ENCODE peak calls at places on chromosomes 12 and 14, in six cellular contexts. Q, L, U, Y, J and H are unnamed samples.

GRCh38 chr14:37697489-37698121 is 102.2 kb downstream of the TTC6 start:
- DNase-seq in Q (peak; percentile 45), L (no peak), U (no peak), Y (no peak), J (peak; percentile 68), H (peak; percentile 42)

GRCh38 chr12:64099430-64099829 is 122.7 kb downstream of the KICS2 start:
- DNase-seq in Q (peak; percentile 35), L (no peak), U (no peak), Y (no peak), J (peak; percentile 92), H (peak; percentile 97)

GRCh38 chr14:71142375-71143038 is 235.2 kb downstream of the PCNX1 start:
- DNase-seq in Q (no peak), L (no peak), U (no peak), Y (no peak), J (peak; percentile 99), H (peak; percentile 99)

GRCh38 chr12:11545438-11546330 is 103.8 kb upstream of the ETV6 start:
- DNase-seq in Q (no peak), L (no peak), U (no peak), Y (no peak), J (peak; percentile 23), H (no peak)

GRCh38 chr12:92581579-92581978 is 121.2 kb upstream of the PLEKHG7 start:
- DNase-seq in Q (no peak), L (no peak), U (no peak), Y (no peak), J (no peak), H (no peak)

GRCh38 chr12:64670856-64671639 is 60.8 kb downstream of the RASSF3 start:
- DNase-seq in Q (peak; percentile 74), L (no peak), U (no peak), Y (no peak), J (peak; percentile 70), H (peak; percentile 60)

GRCh38 chr12:29113101-29113500 is 36.0 kb upstream of the FAR2 start:
- DNase-seq in Q (no peak), L (no peak), U (no peak), Y (no peak), J (no peak), H (no peak)

GRCh38 chr14:102939820-102940561 is 17.5 kb downstream of the AMN start:
- DNase-seq in Q (no peak), L (peak; percentile 92), U (peak; percentile 94), Y (no peak), J (no peak), H (no peak)

GRCh38 chr14:90439874-90440442 is 43.1 kb downstream of the CALM1 start:
- DNase-seq in Q (no peak), L (no peak), U (no peak), Y (no peak), J (no peak), H (no peak)

GRCh38 chr12:92121826-92122225 is 23.8 kb downstream of the BTG1 start:
- DNase-seq in Q (no peak), L (no peak), U (no peak), Y (no peak), J (no peak), H (no peak)

GRCh38 chr12:123187637-123188036 is 36.7 kb upstream of the PITPNM2 start:
- DNase-seq in Q (no peak), L (no peak), U (no peak), Y (no peak), J (no peak), H (no peak)

GRCh38 chr12:130651188-130651587 is 64.9 kb downstream of the RIMBP2 start:
- DNase-seq in Q (no peak), L (no peak), U (no peak), Y (no peak), J (no peak), H (no peak)

GRCh38 chr12:109053382-109054123 is 1.2 kb downstream of the USP30 start:
- DNase-seq in Q (no peak), L (no peak), U (no peak), Y (no peak), J (peak; percentile 2), H (no peak)

GRCh38 chr14:73244541-73244940 is 7.2 kb downstream of the PAPLN start:
- DNase-seq in Q (no peak), L (no peak), U (peak; percentile 53), Y (no peak), J (no peak), H (no peak)

GRCh38 chr12:15522574-15523187 is 200.4 kb downstream of the PTPRO start:
- DNase-seq in Q (peak; percentile 54), L (no peak), U (no peak), Y (no peak), J (peak; percentile 77), H (peak; percentile 50)

GRCh38 chr12:18658179-18658578 is 79.6 kb downstream of the PLCZ1 start:
- DNase-seq in Q (no peak), L (no peak), U (no peak), Y (no peak), J (no peak), H (no peak)

GRCh38 chr12:6753772-6754356 is 923 bp upstream of the MLF2 start:
- DNase-seq in Q (no peak), L (no peak), U (no peak), Y (no peak), J (no peak), H (no peak)
- TF ChIP-seq CTCF in Q (peak; percentile 97), L (peak; percentile 0), U (peak; percentile 98), Y (peak; percentile 96), J (peak; percentile 96), H (peak; percentile 93)

DNA sequence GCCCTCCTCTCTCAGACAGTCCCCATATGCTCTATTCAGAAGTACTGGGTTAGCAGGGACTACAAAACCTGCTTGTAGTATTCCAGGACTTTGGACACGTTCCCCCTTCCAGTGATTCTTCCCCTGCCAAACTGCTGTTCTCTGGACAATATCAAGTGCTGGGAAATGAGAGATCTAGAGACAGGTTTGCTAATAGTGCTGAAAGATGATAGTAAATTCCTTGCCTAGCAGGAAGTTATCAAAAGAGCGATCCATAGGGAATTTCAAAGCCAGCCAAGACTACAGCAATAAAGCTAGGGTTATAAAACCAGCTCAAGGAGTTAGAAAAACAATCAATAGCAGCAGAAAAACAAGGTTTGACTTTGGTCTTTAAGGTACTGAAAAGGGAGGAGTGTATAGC is 15.2 kb downstream of the SLC7A8 start:
- DNase-seq in Q (no peak), L (no peak), U (no peak), Y (no peak), J (no peak), H (no peak)
- H3K4me3 ChIP-seq in Q (no peak overlapping the region), L (no peak overlapping the region), U (no peak overlapping the region), Y (no peak overlapping the region), J (no peak overlapping the region), H (no peak overlapping the region)

DNA sequence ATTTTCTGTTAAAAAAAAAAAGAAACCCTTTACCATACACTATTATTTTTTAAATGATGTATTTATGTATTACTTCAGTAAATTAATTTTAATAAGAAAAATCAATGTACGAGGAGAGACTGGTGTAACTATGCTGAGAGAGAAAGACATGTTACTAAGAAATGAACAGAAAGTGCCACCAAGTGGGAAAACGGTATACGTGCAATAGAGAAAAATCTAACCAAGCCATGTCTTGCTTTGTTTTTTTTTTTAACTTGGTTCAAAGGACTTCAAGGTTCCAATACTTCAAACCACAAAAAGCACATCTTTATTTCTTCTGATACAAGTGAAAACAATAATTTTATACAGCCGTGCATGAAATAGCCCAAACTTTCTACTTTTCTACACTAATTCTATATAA is 22.9 kb downstream of the NDUFA12 start:
- DNase-seq in Q (peak; percentile 30), L (no peak), U (no peak), Y (no peak), J (peak; percentile 46), H (peak; percentile 32)
- TF ChIP-seq CTCF in Q (peak; percentile 41), L (no peak), U (no peak), Y (peak; percentile 42), J (no peak), H (peak; percentile 42)

GRCh38 chr14:28830115-28830534 is 63.5 kb downstream of the FOXG1 start:
- DNase-seq in Q (no peak), L (no peak), U (no peak), Y (no peak), J (no peak), H (no peak)
- H3K4me3 ChIP-seq in Q (no peak overlapping the region), L (no peak overlapping the region), U (no peak overlapping the region), Y (no peak overlapping the region), J (no peak overlapping the region), H (no peak overlapping the region)

GRCh38 chr14:75144944-75145343 is 18.1 kb upstream of the NEK9 start:
- DNase-seq in Q (no peak), L (no peak), U (no peak), Y (no peak), J (no peak), H (no peak)

GRCh38 chr14:75143761-75144527 is 17.1 kb upstream of the NEK9 start:
- DNase-seq in Q (no peak), L (no peak), U (no peak), Y (no peak), J (no peak), H (no peak)

GRCh38 chr14:75142494-75142893 is 15.6 kb upstream of the NEK9 start:
- DNase-seq in Q (no peak), L (no peak), U (no peak), Y (no peak), J (no peak), H (no peak)

GRCh38 chr14:75150150-75150549 is 23.3 kb upstream of the NEK9 start:
- DNase-seq in Q (peak; percentile 24), L (no peak), U (no peak), Y (no peak), J (peak; percentile 56), H (peak; percentile 37)

GRCh38 chr14:75147423-75148071 is 20.7 kb upstream of the NEK9 start:
- DNase-seq in Q (peak; percentile 31), L (no peak), U (peak; percentile 82), Y (peak; percentile 87), J (peak; percentile 73), H (peak; percentile 88)
- TF ChIP-seq CTCF in Q (no peak), L (peak; percentile 29), U (peak; percentile 53), Y (peak; percentile 70), J (peak; percentile 43), H (peak; percentile 53)

GRCh38 chr14:21192875-21193535 is 37.1 kb upstream of the OR5AU1 start:
- DNase-seq in Q (no peak), L (no peak), U (no peak), Y (no peak), J (no peak), H (no peak)

GRCh38 chr14:21194597-21194996 is 38.7 kb upstream of the OR5AU1 start:
- DNase-seq in Q (no peak), L (no peak), U (no peak), Y (no peak), J (no peak), H (no peak)

GRCh38 chr14:21191809-21192446 is 36.1 kb upstream of the OR5AU1 start:
- DNase-seq in Q (peak; percentile 61), L (peak; percentile 96), U (peak; percentile 90), Y (peak; percentile 66), J (peak; percentile 41), H (peak; percentile 26)

GRCh38 chr14:21191261-21191808 is 35.5 kb upstream of the OR5AU1 start:
- DNase-seq in Q (no peak), L (no peak), U (no peak), Y (no peak), J (no peak), H (no peak)

GRCh38 chr14:21192447-21192822 is 36.6 kb upstream of the OR5AU1 start:
- DNase-seq in Q (no peak), L (no peak), U (no peak), Y (no peak), J (no peak), H (no peak)
- H3K4me3 ChIP-seq in Q (peak overlapping the region; percentile 40), L (peak overlapping the region; percentile 30), U (no peak overlapping the region), Y (peak overlapping the region; percentile 50), J (no peak overlapping the region), H (peak overlapping the region; percentile 43)